ENCODE peak calls at places on chromosomes 5 and 9, in seven cellular contexts. One of them, this sample, is unnamed.

GRCh38 chr9:6667633-6668280 is 22.2 kb upstream of the GLDC start:
- DNase-seq in GM23338: peak
- DNase-seq in A549: peak
- DNase-seq in HCT116: no peak
- DNase-seq in GM12878: no peak
- DNase-seq in Panc1: no peak
- DNase-seq in K562: peak
- DNase-seq in this sample: no peak

GRCh38 chr5:97133106-97133505 is 9.3 kb downstream of the LIX1 start:
- DNase-seq in GM23338: no peak
- DNase-seq in A549: no peak
- DNase-seq in HCT116: no peak
- DNase-seq in GM12878: no peak
- DNase-seq in Panc1: no peak
- DNase-seq in K562: no peak
- DNase-seq in this sample: no peak

GRCh38 chr9:76687861-76688374 is 76.3 kb upstream of the PCA3 start:
- DNase-seq in GM23338: no peak
- DNase-seq in A549: peak
- DNase-seq in HCT116: peak
- DNase-seq in GM12878: no peak
- DNase-seq in Panc1: no peak
- DNase-seq in K562: no peak
- DNase-seq in this sample: peak

GRCh38 chr5:124274949-124275348 is 471.5 kb downstream of the ZNF608 start:
- DNase-seq in GM23338: no peak
- DNase-seq in A549: peak
- DNase-seq in HCT116: no peak
- DNase-seq in GM12878: no peak
- DNase-seq in Panc1: no peak
- DNase-seq in K562: no peak
- DNase-seq in this sample: no peak

GRCh38 chr9:1173211-1173610 is 123.1 kb downstream of the DMRT2 start:
- DNase-seq in GM23338: no peak
- DNase-seq in A549: no peak
- DNase-seq in HCT116: no peak
- DNase-seq in GM12878: no peak
- DNase-seq in Panc1: no peak
- DNase-seq in K562: no peak
- DNase-seq in this sample: no peak

GRCh38 chr5:89313804-89314588 is 431.0 kb upstream of the MEF2C start:
- DNase-seq in GM23338: no peak
- DNase-seq in A549: no peak
- DNase-seq in HCT116: peak
- DNase-seq in GM12878: peak
- DNase-seq in Panc1: no peak
- DNase-seq in K562: peak
- DNase-seq in this sample: no peak

GRCh38 chr9:4382722-4383317 is 83.0 kb upstream of the GLIS3 start:
- DNase-seq in GM23338: peak
- DNase-seq in A549: peak
- DNase-seq in HCT116: peak
- DNase-seq in GM12878: peak
- DNase-seq in Panc1: no peak
- DNase-seq in K562: peak
- DNase-seq in this sample: no peak

GRCh38 chr9:129333613-129333960 is 155.5 kb upstream of the IER5L start:
- DNase-seq in GM23338: peak
- DNase-seq in A549: peak
- DNase-seq in HCT116: peak
- DNase-seq in GM12878: no peak
- DNase-seq in Panc1: no peak
- DNase-seq in K562: no peak
- DNase-seq in this sample: no peak

GRCh38 chr5:101561018-101561417 is 657.9 kb upstream of the ST8SIA4 start:
- DNase-seq in GM23338: peak
- DNase-seq in A549: no peak
- DNase-seq in HCT116: no peak
- DNase-seq in GM12878: no peak
- DNase-seq in Panc1: no peak
- DNase-seq in K562: no peak
- DNase-seq in this sample: no peak

GRCh38 chr9:86487222-86487841 is 133.1 kb upstream of the TUT7 start:
- DNase-seq in GM23338: peak
- DNase-seq in A549: peak
- DNase-seq in HCT116: peak
- DNase-seq in GM12878: no peak
- DNase-seq in Panc1: peak
- DNase-seq in K562: peak
- DNase-seq in this sample: no peak

GRCh38 chr5:59390074-59390659 is 503.4 kb downstream of the PDE4D start:
- DNase-seq in GM23338: peak
- DNase-seq in A549: peak
- DNase-seq in HCT116: no peak
- DNase-seq in GM12878: no peak
- DNase-seq in Panc1: peak
- DNase-seq in K562: peak
- DNase-seq in this sample: no peak

GRCh38 chr9:96487949-96488348 is 38.0 kb downstream of the HABP4 start:
- DNase-seq in GM23338: no peak
- DNase-seq in A549: no peak
- DNase-seq in HCT116: no peak
- DNase-seq in GM12878: no peak
- DNase-seq in Panc1: no peak
- DNase-seq in K562: peak
- DNase-seq in this sample: no peak

GRCh38 chr9:2622361-2623045 is 916 bp downstream of the VLDLR start:
- DNase-seq in GM23338: peak
- DNase-seq in A549: no peak
- DNase-seq in HCT116: no peak
- DNase-seq in GM12878: no peak
- DNase-seq in Panc1: no peak
- DNase-seq in K562: no peak
- DNase-seq in this sample: peak

GRCh38 chr9:93081081-93081529 is 14.9 kb upstream of the CARD19 start:
- DNase-seq in GM23338: no peak
- DNase-seq in A549: no peak
- DNase-seq in HCT116: no peak
- DNase-seq in GM12878: no peak
- DNase-seq in Panc1: no peak
- DNase-seq in K562: no peak
- DNase-seq in this sample: no peak

GRCh38 chr5:1278656-1279442 is 16.0 kb downstream of the TERT start:
- DNase-seq in GM23338: no peak
- DNase-seq in A549: no peak
- DNase-seq in HCT116: no peak
- DNase-seq in GM12878: no peak
- DNase-seq in Panc1: no peak
- DNase-seq in K562: no peak
- DNase-seq in this sample: no peak

GRCh38 chr5:1280177-1281037 is 14.5 kb downstream of the TERT start:
- DNase-seq in GM23338: no peak
- DNase-seq in A549: no peak
- DNase-seq in HCT116: no peak
- DNase-seq in GM12878: no peak
- DNase-seq in Panc1: no peak
- DNase-seq in K562: no peak
- DNase-seq in this sample: no peak

GRCh38 chr5:1279443-1280151 is 15.3 kb downstream of the TERT start:
- DNase-seq in GM23338: no peak
- DNase-seq in A549: no peak
- DNase-seq in HCT116: no peak
- DNase-seq in GM12878: no peak
- DNase-seq in Panc1: no peak
- DNase-seq in K562: no peak
- DNase-seq in this sample: no peak

GRCh38 chr5:1282139-1282992 is 12.5 kb downstream of the TERT start:
- DNase-seq in GM23338: no peak
- DNase-seq in A549: no peak
- DNase-seq in HCT116: no peak
- DNase-seq in GM12878: no peak
- DNase-seq in Panc1: no peak
- DNase-seq in K562: no peak
- DNase-seq in this sample: no peak

GRCh38 chr5:1281038-1281882 is 13.6 kb downstream of the TERT start:
- DNase-seq in GM23338: no peak
- DNase-seq in A549: no peak
- DNase-seq in HCT116: no peak
- DNase-seq in GM12878: no peak
- DNase-seq in Panc1: no peak
- DNase-seq in K562: no peak
- DNase-seq in this sample: no peak
- TF ChIP-seq REST in GM23338: no peak
- TF ChIP-seq REST in A549: no peak
- TF ChIP-seq REST in HCT116: no peak
- TF ChIP-seq REST in GM12878: no peak
- TF ChIP-seq REST in Panc1: no peak
- TF ChIP-seq REST in K562: no peak
- TF ChIP-seq REST in this sample: no peak

GRCh38 chr5:135544666-135545045 is 8.9 kb upstream of the NEUROG1 start:
- DNase-seq in GM23338: peak
- DNase-seq in A549: no peak
- DNase-seq in HCT116: no peak
- DNase-seq in GM12878: no peak
- DNase-seq in Panc1: no peak
- DNase-seq in K562: no peak
- DNase-seq in this sample: no peak
- H3K4me3 ChIP-seq in GM23338: peak
- H3K4me3 ChIP-seq in A549: no peak
- H3K4me3 ChIP-seq in HCT116: no peak
- H3K4me3 ChIP-seq in GM12878: peak
- H3K4me3 ChIP-seq in Panc1: peak
- H3K4me3 ChIP-seq in K562: no peak
- H3K4me3 ChIP-seq in this sample: peak

GRCh38 chr5:13611604-13612003 is 332.9 kb downstream of the DNAH5 start:
- DNase-seq in GM23338: no peak
- DNase-seq in A549: no peak
- DNase-seq in HCT116: no peak
- DNase-seq in GM12878: no peak
- DNase-seq in Panc1: no peak
- DNase-seq in K562: no peak
- DNase-seq in this sample: no peak

GRCh38 chr5:13609504-13609903 is 335.0 kb downstream of the DNAH5 start:
- DNase-seq in GM23338: no peak
- DNase-seq in A549: no peak
- DNase-seq in HCT116: no peak
- DNase-seq in GM12878: no peak
- DNase-seq in Panc1: no peak
- DNase-seq in K562: no peak
- DNase-seq in this sample: no peak

GRCh38 chr5:13601152-13601551 is 343.3 kb downstream of the DNAH5 start:
- DNase-seq in GM23338: no peak
- DNase-seq in A549: no peak
- DNase-seq in HCT116: no peak
- DNase-seq in GM12878: no peak
- DNase-seq in Panc1: no peak
- DNase-seq in K562: no peak
- DNase-seq in this sample: no peak

DNA sequence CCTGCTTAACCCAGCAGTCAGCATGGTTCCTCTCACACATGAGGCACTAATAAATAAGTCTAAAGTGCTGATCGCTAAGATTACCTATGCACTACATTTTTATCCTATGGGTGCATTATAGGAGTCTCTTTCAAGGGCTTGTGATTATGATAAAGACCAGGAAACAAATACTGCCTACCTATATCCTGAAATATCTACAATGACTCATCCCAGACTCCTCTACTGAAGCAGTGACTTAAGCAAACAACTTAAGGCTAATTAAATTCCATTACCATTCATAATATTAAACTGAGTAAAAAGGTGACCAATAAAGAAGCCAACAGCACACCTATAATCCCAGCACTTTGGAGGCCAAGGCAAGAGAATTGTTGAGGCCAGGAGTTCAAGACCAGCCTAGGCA is 338.4 kb downstream of the DNAH5 start:
- DNase-seq in GM23338: no peak
- DNase-seq in A549: peak
- DNase-seq in HCT116: no peak
- DNase-seq in GM12878: no peak
- DNase-seq in Panc1: peak
- DNase-seq in K562: no peak
- DNase-seq in this sample: no peak
- TF ChIP-seq REST in GM23338: no peak
- TF ChIP-seq REST in A549: no peak
- TF ChIP-seq REST in HCT116: no peak
- TF ChIP-seq REST in GM12878: no peak
- TF ChIP-seq REST in Panc1: no peak
- TF ChIP-seq REST in K562: no peak
- TF ChIP-seq REST in this sample: no peak

DNA sequence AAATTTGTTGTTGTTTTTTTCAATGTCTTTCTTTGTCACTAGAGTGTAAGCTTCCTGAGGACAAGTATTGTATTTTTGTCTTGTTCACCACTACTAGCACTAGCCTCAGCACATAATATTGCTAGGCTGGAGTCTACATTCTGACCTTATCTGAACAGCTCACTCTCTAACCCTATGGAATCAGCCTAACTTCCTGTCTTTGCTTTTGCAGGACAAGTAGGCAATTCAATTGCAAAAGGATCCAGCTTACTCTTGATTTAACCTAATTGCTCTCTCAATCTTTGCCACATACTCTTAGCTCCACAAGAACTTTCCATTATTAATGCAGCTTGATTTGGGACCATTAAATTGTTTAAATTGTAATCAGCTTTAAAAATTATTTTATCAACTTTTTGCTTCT is 308.5 kb downstream of the MAN2A1 start:
- DNase-seq in GM23338: peak
- DNase-seq in A549: no peak
- DNase-seq in HCT116: no peak
- DNase-seq in GM12878: no peak
- DNase-seq in Panc1: no peak
- DNase-seq in K562: no peak
- DNase-seq in this sample: no peak
- H3K4me3 ChIP-seq in GM23338: no peak
- H3K4me3 ChIP-seq in A549: no peak
- H3K4me3 ChIP-seq in HCT116: no peak
- H3K4me3 ChIP-seq in GM12878: no peak
- H3K4me3 ChIP-seq in Panc1: no peak
- H3K4me3 ChIP-seq in K562: no peak
- H3K4me3 ChIP-seq in this sample: no peak

GRCh38 chr9:118575341-118576070 is 793.7 kb downstream of the BRINP1 start:
- DNase-seq in GM23338: no peak
- DNase-seq in A549: no peak
- DNase-seq in HCT116: no peak
- DNase-seq in GM12878: no peak
- DNase-seq in Panc1: no peak
- DNase-seq in K562: no peak
- DNase-seq in this sample: no peak

GRCh38 chr9:118578467-118578866 is 790.8 kb downstream of the BRINP1 start:
- DNase-seq in GM23338: no peak
- DNase-seq in A549: no peak
- DNase-seq in HCT116: no peak
- DNase-seq in GM12878: no peak
- DNase-seq in Panc1: no peak
- DNase-seq in K562: no peak
- DNase-seq in this sample: no peak

DNA sequence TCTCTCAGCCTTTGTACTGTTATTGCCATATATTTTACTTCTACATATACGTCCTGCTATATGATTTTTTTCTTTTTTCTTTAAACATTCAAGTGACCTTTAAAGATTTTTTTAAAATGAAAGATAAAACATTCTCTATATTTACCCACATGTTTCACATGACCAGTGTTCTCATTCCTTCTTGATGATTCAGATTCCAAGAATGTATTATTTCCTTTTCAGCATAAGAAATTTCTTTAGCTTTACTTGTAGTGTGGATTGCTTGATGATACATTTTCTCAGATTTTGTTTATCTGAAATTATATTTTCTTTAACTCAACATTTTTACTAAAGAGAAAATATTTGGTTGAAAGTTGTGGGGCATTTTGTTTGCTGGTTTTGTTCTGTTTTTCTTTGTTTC is 792.1 kb downstream of the BRINP1 start:
- DNase-seq in GM23338: no peak
- DNase-seq in A549: peak
- DNase-seq in HCT116: no peak
- DNase-seq in GM12878: no peak
- DNase-seq in Panc1: no peak
- DNase-seq in K562: no peak
- DNase-seq in this sample: no peak
- TF ChIP-seq REST in GM23338: no peak
- TF ChIP-seq REST in A549: no peak
- TF ChIP-seq REST in HCT116: no peak
- TF ChIP-seq REST in GM12878: no peak
- TF ChIP-seq REST in Panc1: no peak
- TF ChIP-seq REST in K562: no peak
- TF ChIP-seq REST in this sample: no peak

This sample was measured in HL-60.